ENCODE peak calls at places on chromosomes 1 and 21, in six cellular contexts. I is SK-N-SH, Y is HepG2, Q is K562, X is GM12878, M is H1. K is an unnamed sample.

GRCh38 chr1:16905856-16906702 is 10.3 kb downstream of the RNU1-2 start:
- DNase-seq in X (no peak), Q (no peak), Y (no peak), I (no peak), M (no peak), K (no peak)

GRCh38 chr1:19597463-19598309 is 46.4 kb upstream of the NBL1 start:
- DNase-seq in X (no peak), M (no peak), I (no peak), Y (no peak), Q (no peak), K (no peak)

GRCh38 chr1:35505911-35506798 is 51.0 kb downstream of the KIAA0319L start:
- DNase-seq in X (peak; percentile 95), Q (peak; percentile 55), I (peak; percentile 39), Y (no peak), M (no peak), K (no peak)

GRCh38 chr1:243471754-243472725 is 216.2 kb downstream of the SDCCAG8 start:
- DNase-seq in X (peak; percentile 26), Q (no peak), M (no peak), Y (no peak), I (no peak), K (no peak)

GRCh38 chr1:183685112-183685713 is 32.1 kb upstream of the APOBEC4 start:
- DNase-seq in X (peak; percentile 11), Q (peak; percentile 81), M (no peak), Y (peak; percentile 55), I (peak; percentile 56), K (peak; percentile 20)

GRCh38 chr1:24996983-24997893 is 67.2 kb upstream of the RUNX3 start:
- DNase-seq in Y (no peak), X (no peak), I (no peak), M (no peak), Q (no peak), K (no peak)

GRCh38 chr1:241899211-241899610 is 51.2 kb downstream of the EXO1 start:
- DNase-seq in X (no peak), M (no peak), I (no peak), Y (no peak), Q (no peak), K (no peak)

GRCh38 chr1:59146651-59147358 is 150.1 kb upstream of the FGGY start:
- DNase-seq in Y (peak; percentile 3), I (peak; percentile 56), M (peak; percentile 84), X (no peak), Q (no peak), K (no peak)

GRCh38 chr1:67431869-67432578 is 1.8 kb upstream of the SERBP1 start:
- DNase-seq in Q (peak; percentile 27), M (no peak), Y (no peak), I (no peak), X (no peak), K (no peak)

GRCh38 chr1:43255438-43256210 is 14.2 kb upstream of the TMEM125 start:
- DNase-seq in X (no peak), I (no peak), Y (no peak), Q (no peak), M (no peak), K (no peak)

GRCh38 chr1:229556551-229556950 is 2.0 kb downstream of the ABCB10 start:
- DNase-seq in M (no peak), I (no peak), X (no peak), Q (no peak), Y (peak; percentile 18), K (peak; percentile 39)

GRCh38 chr1:19392221-19392620 is 80.1 kb downstream of the SLC66A1 start:
- DNase-seq in Y (no peak), Q (no peak), X (no peak), I (no peak), M (no peak), K (no peak)

DNA sequence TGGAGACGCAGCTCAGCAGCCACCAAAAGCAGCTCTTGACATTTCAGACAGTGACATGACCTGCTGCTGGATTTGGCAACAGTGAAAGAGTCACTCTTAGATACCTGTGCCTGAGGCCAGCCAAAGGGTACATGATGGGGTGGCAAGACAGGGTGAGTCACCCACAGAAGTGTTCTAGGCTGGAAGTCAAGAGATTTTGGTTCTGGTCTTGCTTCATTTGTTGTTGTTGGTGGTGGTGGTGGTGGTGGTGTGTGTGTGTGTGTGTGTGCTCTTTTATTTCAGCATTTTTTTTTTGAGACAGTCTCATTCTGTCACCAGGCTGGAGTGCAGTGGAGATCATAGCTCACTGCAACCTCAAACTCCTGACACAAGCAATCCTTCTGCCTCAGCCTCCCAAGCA is 25.8 kb downstream of the SHISAL2A start:
- DNase-seq in Y (no peak), I (no peak), M (no peak), X (no peak), Q (no peak), K (no peak)
- TF ChIP-seq GABPA in Y (no peak), I (no peak), M (no peak), X (no peak), Q (no peak), K (no peak)

GRCh38 chr1:159751022-159751421 is 29.7 kb upstream of the DUSP23 start:
- DNase-seq in X (no peak), Q (no peak), I (no peak), Y (no peak), M (no peak), K (no peak)

GRCh38 chr1:159753386-159753785 is 27.4 kb upstream of the DUSP23 start:
- DNase-seq in Q (no peak), M (no peak), X (no peak), I (no peak), Y (no peak), K (no peak)

GRCh38 chr1:159755608-159756007 is 25.2 kb upstream of the DUSP23 start:
- DNase-seq in Y (no peak), I (no peak), M (no peak), X (no peak), Q (no peak), K (no peak)

GRCh38 chr1:159749630-159750029 is 31.1 kb upstream of the DUSP23 start:
- DNase-seq in X (no peak), Y (no peak), I (no peak), M (no peak), Q (no peak), K (no peak)

GRCh38 chr1:159752135-159752580 is 28.6 kb upstream of the DUSP23 start:
- DNase-seq in Y (peak; percentile 21), Q (no peak), I (no peak), X (no peak), M (no peak), K (no peak)
- TF ChIP-seq GABPA in Y (no peak), Q (no peak), I (no peak), X (no peak), M (no peak), K (no peak)

GRCh38 chr21:46428286-46428685 is 30.4 kb upstream of the DIP2A start:
- DNase-seq in M (no peak), Q (no peak), X (no peak), I (no peak), Y (no peak), K (no peak)

GRCh38 chr21:46427516-46427915 is 31.2 kb upstream of the DIP2A start:
- DNase-seq in I (no peak), X (no peak), Y (no peak), M (no peak), Q (no peak), K (no peak)

GRCh38 chr21:46429754-46430681 is 28.7 kb upstream of the DIP2A start:
- DNase-seq in M (no peak), Y (no peak), Q (no peak), I (no peak), X (no peak), K (no peak)

GRCh38 chr21:46431448-46431847 is 27.2 kb upstream of the DIP2A start:
- DNase-seq in X (no peak), Q (no peak), Y (no peak), I (no peak), M (no peak), K (no peak)

GRCh38 chr21:46428987-46429710 is 29.5 kb upstream of the DIP2A start:
- DNase-seq in M (no peak), Y (no peak), X (no peak), I (no peak), Q (no peak), K (no peak)
- TF ChIP-seq GABPA in M (no peak), Y (no peak), X (no peak), I (no peak), Q (no peak), K (no peak)

GRCh38 chr21:38712076-38712475 is 93.7 kb upstream of the ETS2 start:
- DNase-seq in Q (no peak), I (peak; percentile 36), Y (peak; percentile 62), X (no peak), M (no peak), K (no peak)
- TF ChIP-seq GABPA in Q (no peak), I (no peak), Y (no peak), X (no peak), M (no peak), K (no peak)